ENCODE peak calls at places on chromosome 6, in ten cellular contexts. One of them, this sample, is unnamed.

GRCh38 chr6:135779213-135779612 is 72.3 kb upstream of the PDE7B start:
- DNase-seq in posterior cingulate gyrus: no peak
- DNase-seq in AG04450: no peak
- DNase-seq in KBM-7: no peak
- DNase-seq in activated T-cell treated with anti-CD3 and anti-CD28 coated beads for 1 hour: no peak
- DNase-seq in activated CD8-positive, alpha-beta T cell treated with anti-CD3 and anti-CD28 coated beads for 36 hours: no peak
- DNase-seq in omental fat pad: no peak
- DNase-seq in EL: no peak
- DNase-seq in stimulated activated CD8-positive, alpha-beta memory T cell treated with anti-CD3 and anti-CD28 coated beads, Interleukin-12 subunit alpha, Interleukin-12 subunit beta, amount 100 ng/mL, for 1 hour: no peak
- DNase-seq in psoas muscle: no peak
- DNase-seq in this sample: no peak

GRCh38 chr6:13661647-13662046 is 46.5 kb downstream of the NOL7 start:
- DNase-seq in posterior cingulate gyrus: no peak
- DNase-seq in AG04450: no peak
- DNase-seq in KBM-7: no peak
- DNase-seq in activated T-cell treated with anti-CD3 and anti-CD28 coated beads for 1 hour: no peak
- DNase-seq in activated CD8-positive, alpha-beta T cell treated with anti-CD3 and anti-CD28 coated beads for 36 hours: no peak
- DNase-seq in omental fat pad: no peak
- DNase-seq in EL: no peak
- DNase-seq in stimulated activated CD8-positive, alpha-beta memory T cell treated with anti-CD3 and anti-CD28 coated beads, Interleukin-12 subunit alpha, Interleukin-12 subunit beta, amount 100 ng/mL, for 1 hour: no peak
- DNase-seq in psoas muscle: no peak
- DNase-seq in this sample: no peak

GRCh38 chr6:149483849-149484635 is 772 bp downstream of the ZC3H12D start:
- DNase-seq in posterior cingulate gyrus: no peak
- DNase-seq in AG04450: no peak
- DNase-seq in KBM-7: no peak
- DNase-seq in activated T-cell treated with anti-CD3 and anti-CD28 coated beads for 1 hour: no peak
- DNase-seq in activated CD8-positive, alpha-beta T cell treated with anti-CD3 and anti-CD28 coated beads for 36 hours: no peak
- DNase-seq in omental fat pad: no peak
- DNase-seq in EL: no peak
- DNase-seq in stimulated activated CD8-positive, alpha-beta memory T cell treated with anti-CD3 and anti-CD28 coated beads, Interleukin-12 subunit alpha, Interleukin-12 subunit beta, amount 100 ng/mL, for 1 hour: no peak
- DNase-seq in psoas muscle: no peak
- DNase-seq in this sample: no peak

GRCh38 chr6:41066867-41067304 is 5.3 kb downstream of the OARD1 start:
- DNase-seq in posterior cingulate gyrus: no peak
- DNase-seq in AG04450: peak
- DNase-seq in KBM-7: peak
- DNase-seq in activated T-cell treated with anti-CD3 and anti-CD28 coated beads for 1 hour: peak
- DNase-seq in activated CD8-positive, alpha-beta T cell treated with anti-CD3 and anti-CD28 coated beads for 36 hours: peak
- DNase-seq in omental fat pad: peak
- DNase-seq in EL: peak
- DNase-seq in stimulated activated CD8-positive, alpha-beta memory T cell treated with anti-CD3 and anti-CD28 coated beads, Interleukin-12 subunit alpha, Interleukin-12 subunit beta, amount 100 ng/mL, for 1 hour: peak
- DNase-seq in psoas muscle: peak
- DNase-seq in this sample: peak

GRCh38 chr6:158043008-158043407 is 61.3 kb downstream of the SYNJ2 start:
- DNase-seq in posterior cingulate gyrus: no peak
- DNase-seq in AG04450: no peak
- DNase-seq in KBM-7: no peak
- DNase-seq in activated T-cell treated with anti-CD3 and anti-CD28 coated beads for 1 hour: no peak
- DNase-seq in activated CD8-positive, alpha-beta T cell treated with anti-CD3 and anti-CD28 coated beads for 36 hours: no peak
- DNase-seq in omental fat pad: no peak
- DNase-seq in EL: no peak
- DNase-seq in stimulated activated CD8-positive, alpha-beta memory T cell treated with anti-CD3 and anti-CD28 coated beads, Interleukin-12 subunit alpha, Interleukin-12 subunit beta, amount 100 ng/mL, for 1 hour: no peak
- DNase-seq in psoas muscle: peak
- DNase-seq in this sample: no peak

GRCh38 chr6:154981071-154981373 is 14.1 kb upstream of the TIAM2 start:
- DNase-seq in posterior cingulate gyrus: no peak
- DNase-seq in AG04450: no peak
- DNase-seq in KBM-7: no peak
- DNase-seq in activated T-cell treated with anti-CD3 and anti-CD28 coated beads for 1 hour: no peak
- DNase-seq in activated CD8-positive, alpha-beta T cell treated with anti-CD3 and anti-CD28 coated beads for 36 hours: no peak
- DNase-seq in omental fat pad: no peak
- DNase-seq in EL: no peak
- DNase-seq in stimulated activated CD8-positive, alpha-beta memory T cell treated with anti-CD3 and anti-CD28 coated beads, Interleukin-12 subunit alpha, Interleukin-12 subunit beta, amount 100 ng/mL, for 1 hour: no peak
- DNase-seq in psoas muscle: no peak
- DNase-seq in this sample: no peak

GRCh38 chr6:15487262-15487661 is 175.6 kb downstream of the DTNBP1 start:
- DNase-seq in posterior cingulate gyrus: no peak
- DNase-seq in AG04450: no peak
- DNase-seq in KBM-7: no peak
- DNase-seq in activated T-cell treated with anti-CD3 and anti-CD28 coated beads for 1 hour: no peak
- DNase-seq in activated CD8-positive, alpha-beta T cell treated with anti-CD3 and anti-CD28 coated beads for 36 hours: no peak
- DNase-seq in omental fat pad: no peak
- DNase-seq in EL: no peak
- DNase-seq in stimulated activated CD8-positive, alpha-beta memory T cell treated with anti-CD3 and anti-CD28 coated beads, Interleukin-12 subunit alpha, Interleukin-12 subunit beta, amount 100 ng/mL, for 1 hour: no peak
- DNase-seq in psoas muscle: no peak
- DNase-seq in this sample: no peak

GRCh38 chr6:168314029-168314420 is 5.6 kb downstream of the DACT2 start:
- DNase-seq in posterior cingulate gyrus: no peak
- DNase-seq in AG04450: no peak
- DNase-seq in KBM-7: no peak
- DNase-seq in activated T-cell treated with anti-CD3 and anti-CD28 coated beads for 1 hour: no peak
- DNase-seq in activated CD8-positive, alpha-beta T cell treated with anti-CD3 and anti-CD28 coated beads for 36 hours: no peak
- DNase-seq in omental fat pad: no peak
- DNase-seq in EL: no peak
- DNase-seq in stimulated activated CD8-positive, alpha-beta memory T cell treated with anti-CD3 and anti-CD28 coated beads, Interleukin-12 subunit alpha, Interleukin-12 subunit beta, amount 100 ng/mL, for 1 hour: no peak
- DNase-seq in psoas muscle: no peak
- DNase-seq in this sample: no peak

GRCh38 chr6:40778186-40778585 is 191.0 kb upstream of the LRFN2 start:
- DNase-seq in posterior cingulate gyrus: no peak
- DNase-seq in AG04450: no peak
- DNase-seq in KBM-7: no peak
- DNase-seq in activated T-cell treated with anti-CD3 and anti-CD28 coated beads for 1 hour: no peak
- DNase-seq in activated CD8-positive, alpha-beta T cell treated with anti-CD3 and anti-CD28 coated beads for 36 hours: no peak
- DNase-seq in omental fat pad: no peak
- DNase-seq in EL: peak
- DNase-seq in stimulated activated CD8-positive, alpha-beta memory T cell treated with anti-CD3 and anti-CD28 coated beads, Interleukin-12 subunit alpha, Interleukin-12 subunit beta, amount 100 ng/mL, for 1 hour: no peak
- DNase-seq in psoas muscle: no peak
- DNase-seq in this sample: peak

GRCh38 chr6:5584072-5584471 is 322.8 kb downstream of the FARS2 start:
- DNase-seq in posterior cingulate gyrus: no peak
- DNase-seq in AG04450: peak
- DNase-seq in KBM-7: no peak
- DNase-seq in activated T-cell treated with anti-CD3 and anti-CD28 coated beads for 1 hour: no peak
- DNase-seq in activated CD8-positive, alpha-beta T cell treated with anti-CD3 and anti-CD28 coated beads for 36 hours: no peak
- DNase-seq in omental fat pad: no peak
- DNase-seq in EL: peak
- DNase-seq in stimulated activated CD8-positive, alpha-beta memory T cell treated with anti-CD3 and anti-CD28 coated beads, Interleukin-12 subunit alpha, Interleukin-12 subunit beta, amount 100 ng/mL, for 1 hour: no peak
- DNase-seq in psoas muscle: no peak
- DNase-seq in this sample: no peak

GRCh38 chr6:44049163-44049988 is 77.9 kb downstream of the MRPL14 start:
- DNase-seq in posterior cingulate gyrus: no peak
- DNase-seq in AG04450: no peak
- DNase-seq in KBM-7: no peak
- DNase-seq in activated T-cell treated with anti-CD3 and anti-CD28 coated beads for 1 hour: no peak
- DNase-seq in activated CD8-positive, alpha-beta T cell treated with anti-CD3 and anti-CD28 coated beads for 36 hours: peak
- DNase-seq in omental fat pad: no peak
- DNase-seq in EL: peak
- DNase-seq in stimulated activated CD8-positive, alpha-beta memory T cell treated with anti-CD3 and anti-CD28 coated beads, Interleukin-12 subunit alpha, Interleukin-12 subunit beta, amount 100 ng/mL, for 1 hour: no peak
- DNase-seq in psoas muscle: no peak
- DNase-seq in this sample: no peak

GRCh38 chr6:41549673-41550072 is 3.5 kb downstream of the FOXP4 start:
- DNase-seq in posterior cingulate gyrus: no peak
- DNase-seq in AG04450: no peak
- DNase-seq in KBM-7: no peak
- DNase-seq in activated T-cell treated with anti-CD3 and anti-CD28 coated beads for 1 hour: no peak
- DNase-seq in activated CD8-positive, alpha-beta T cell treated with anti-CD3 and anti-CD28 coated beads for 36 hours: no peak
- DNase-seq in omental fat pad: no peak
- DNase-seq in EL: no peak
- DNase-seq in stimulated activated CD8-positive, alpha-beta memory T cell treated with anti-CD3 and anti-CD28 coated beads, Interleukin-12 subunit alpha, Interleukin-12 subunit beta, amount 100 ng/mL, for 1 hour: no peak
- DNase-seq in psoas muscle: no peak
- DNase-seq in this sample: no peak

GRCh38 chr6:14401181-14401745 is 283.7 kb downstream of the CD83 start:
- DNase-seq in posterior cingulate gyrus: no peak
- DNase-seq in AG04450: no peak
- DNase-seq in KBM-7: no peak
- DNase-seq in activated T-cell treated with anti-CD3 and anti-CD28 coated beads for 1 hour: no peak
- DNase-seq in activated CD8-positive, alpha-beta T cell treated with anti-CD3 and anti-CD28 coated beads for 36 hours: no peak
- DNase-seq in omental fat pad: no peak
- DNase-seq in EL: no peak
- DNase-seq in stimulated activated CD8-positive, alpha-beta memory T cell treated with anti-CD3 and anti-CD28 coated beads, Interleukin-12 subunit alpha, Interleukin-12 subunit beta, amount 100 ng/mL, for 1 hour: no peak
- DNase-seq in psoas muscle: no peak
- DNase-seq in this sample: no peak

GRCh38 chr6:116287668-116288282 is 8.0 kb upstream of the TSPYL1 start:
- DNase-seq in posterior cingulate gyrus: no peak
- DNase-seq in AG04450: no peak
- DNase-seq in KBM-7: peak
- DNase-seq in activated T-cell treated with anti-CD3 and anti-CD28 coated beads for 1 hour: no peak
- DNase-seq in activated CD8-positive, alpha-beta T cell treated with anti-CD3 and anti-CD28 coated beads for 36 hours: no peak
- DNase-seq in omental fat pad: no peak
- DNase-seq in EL: peak
- DNase-seq in stimulated activated CD8-positive, alpha-beta memory T cell treated with anti-CD3 and anti-CD28 coated beads, Interleukin-12 subunit alpha, Interleukin-12 subunit beta, amount 100 ng/mL, for 1 hour: no peak
- DNase-seq in psoas muscle: no peak
- DNase-seq in this sample: peak

This sample was measured in lung microvascular endothelial cell.